ENCODE peak calls at places on chromosomes 13 and 19, in ten cellular contexts. B, T, U, M, V, J, F, D, S and O are unnamed samples.

GRCh38 chr19:47778954-47779351 is 450 bp downstream of the SELENOW start:
- DNase-seq in T (peak), F (no peak), B (no peak), U (peak), M (no peak), S (no peak), D (no peak), J (peak), V (no peak), O (peak)

GRCh38 chr19:41649827-41650226 is 23.0 kb upstream of the CEACAM4 start:
- DNase-seq in F (no peak), B (no peak), J (peak), T (no peak), V (no peak), M (no peak), D (no peak), U (no peak), S (no peak), O (no peak)

GRCh38 chr19:36986601-36987000 is 70.5 kb downstream of the ZNF568 start:
- DNase-seq in D (no peak), J (no peak), S (no peak), B (no peak), U (no peak), V (no peak), T (no peak), F (no peak), M (no peak), O (no peak)

GRCh38 chr19:16168465-16169081 is 4.8 kb downstream of the CIB3 start:
- DNase-seq in J (no peak), D (no peak), M (no peak), V (no peak), B (no peak), T (no peak), U (peak), F (no peak), S (no peak), O (no peak)

GRCh38 chr13:65882810-65883209 is 1347.3 kb downstream of the PCDH9 start:
- DNase-seq in M (no peak), B (no peak), V (no peak), D (no peak), T (no peak), F (no peak), U (no peak), S (no peak), J (no peak), O (no peak)

GRCh38 chr19:14363203-14364097 is 17.8 kb upstream of the ADGRE5 start:
- DNase-seq in M (peak), B (peak), J (peak), V (peak), T (peak), U (peak), S (peak), F (peak), D (peak), O (peak)

GRCh38 chr19:49570138-49570856 is 10.1 kb downstream of the NOSIP start:
- DNase-seq in J (peak), D (peak), M (no peak), V (no peak), S (peak), U (peak), T (no peak), B (peak), F (peak), O (no peak)

GRCh38 chr13:45396548-45397095 is 21.6 kb downstream of the SLC25A30 start:
- DNase-seq in B (no peak), U (no peak), F (no peak), S (peak), M (no peak), J (no peak), V (no peak), D (no peak), T (no peak), O (no peak)

GRCh38 chr19:13037161-13037560 is 41.9 kb downstream of the NFIX start:
- DNase-seq in M (peak), B (no peak), U (peak), V (no peak), F (peak), J (no peak), S (peak), D (no peak), T (no peak), O (no peak)

GRCh38 chr13:79468402-79468801 is 12.6 kb upstream of the NDFIP2 start:
- DNase-seq in D (no peak), V (no peak), S (no peak), B (no peak), F (no peak), T (no peak), M (no peak), U (no peak), J (no peak), O (no peak)